ENCODE peak calls at places on chromosome 10, in five cellular contexts. X, P, I, R and S are unnamed samples. For H3K27me3, the result is how much of the 10 kb centered on the place peaks cover.

GRCh38 chr10:70255329-70256299 is 22.4 kb upstream of the PPA1 start:
- DNase-seq in X (no peak), P (no peak), R (peak), I (no peak), S (no peak)

GRCh38 chr10:8444630-8445029 is 390.1 kb downstream of the GATA3 start:
- DNase-seq in X (no peak), R (no peak), I (no peak), P (no peak), S (no peak)

GRCh38 chr10:89431977-89432376 is 17.6 kb downstream of the IFIT5 start:
- DNase-seq in X (no peak), I (no peak), P (no peak), R (no peak), S (no peak)

GRCh38 chr10:19688344-19688743 is 127.9 kb upstream of the PLXDC2 start:
- DNase-seq in I (no peak), P (no peak), X (no peak), R (no peak), S (no peak)

GRCh38 chr10:57867226-57867625 is 400.5 kb downstream of the IPMK start:
- DNase-seq in P (no peak), R (no peak), X (no peak), I (no peak), S (no peak)

GRCh38 chr10:59894114-59894513 is 12.2 kb downstream of the CCDC6 start:
- DNase-seq in I (no peak), X (no peak), R (no peak), P (peak), S (peak)

GRCh38 chr10:96614515-96614914 is 27.7 kb upstream of the TM9SF3 start:
- DNase-seq in X (no peak), P (no peak), R (peak), I (no peak), S (no peak)

GRCh38 chr10:73073627-73074026 is 23.0 kb downstream of the P4HA1 start:
- DNase-seq in P (no peak), I (no peak), X (no peak), R (no peak), S (no peak)

GRCh38 chr10:114359953-114360345 is 44.4 kb downstream of the AFAP1L2 start:
- DNase-seq in P (no peak), X (no peak), R (no peak), I (no peak), S (no peak)

DNA sequence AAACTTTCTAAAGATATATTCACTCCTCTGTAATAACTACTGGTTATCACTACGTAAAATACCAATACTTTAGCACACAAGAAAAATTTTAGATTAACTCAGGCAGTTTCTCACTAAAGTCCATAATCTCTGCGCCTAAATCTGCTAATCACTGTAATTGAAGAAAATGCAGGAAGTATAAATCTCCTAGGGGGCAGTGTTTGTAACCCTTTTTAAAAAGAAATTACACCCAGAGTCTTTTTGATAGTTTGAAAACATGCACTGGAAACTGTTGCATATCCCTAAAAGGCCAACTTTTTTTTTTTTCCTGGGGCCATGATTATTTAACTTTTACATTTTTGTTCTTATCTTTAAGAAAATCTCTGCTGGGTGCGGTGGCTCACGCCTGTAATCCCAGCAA is 209.6 kb downstream of the KIAA1217 start:
- DNase-seq in P (no peak), I (no peak), X (no peak), R (no peak), S (no peak)
- H3K27me3 ChIP-seq in P (under half), I (under half), X (under half), R (under half), S (under half)

GRCh38 chr10:79126351-79126750 is 57.6 kb downstream of the ZMIZ1 start:
- DNase-seq in X (no peak), R (no peak), I (no peak), P (no peak), S (no peak)

GRCh38 chr10:79127151-79127961 is 58.6 kb downstream of the ZMIZ1 start:
- DNase-seq in I (no peak), P (peak), X (peak), R (peak), S (peak)

GRCh38 chr10:79125092-79125491 is 56.3 kb downstream of the ZMIZ1 start:
- DNase-seq in P (no peak), I (no peak), R (no peak), X (no peak), S (no peak)

GRCh38 chr10:79123547-79123963 is 54.8 kb downstream of the ZMIZ1 start:
- DNase-seq in P (no peak), R (no peak), X (no peak), I (no peak), S (no peak)

DNA sequence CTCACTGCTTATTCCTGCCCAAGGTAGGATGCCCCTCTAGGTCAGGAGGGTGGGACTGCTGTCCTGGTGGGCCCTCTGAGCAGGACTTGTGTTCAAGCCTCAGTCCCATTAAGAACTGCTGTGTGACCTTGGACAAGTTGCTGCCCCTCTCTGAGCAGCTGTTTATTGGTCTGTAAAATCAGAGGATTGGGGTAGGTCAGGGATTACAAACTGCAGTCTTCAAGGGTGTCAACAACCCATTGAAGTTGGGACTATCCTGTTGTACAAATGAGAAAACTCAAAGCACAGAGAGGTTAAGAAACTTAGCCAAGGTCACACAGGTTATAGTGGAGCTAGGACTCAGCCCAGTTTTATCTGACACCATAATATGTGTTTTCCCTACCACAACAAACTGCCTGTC is 55.3 kb downstream of the ZMIZ1 start:
- DNase-seq in I (no peak), R (no peak), X (no peak), P (no peak), S (no peak)
- H3K27ac ChIP-seq in I (peak), R (no peak), X (no peak), P (no peak), S (no peak)

GRCh38 chr10:97740613-97741012 is 3.7 kb downstream of the ZFYVE27 start:
- DNase-seq in R (no peak), X (no peak), P (no peak), I (no peak), S (no peak)

GRCh38 chr10:97748116-97748515 is 11.2 kb downstream of the ZFYVE27 start:
- DNase-seq in P (peak), I (no peak), R (no peak), X (no peak), S (no peak)

GRCh38 chr10:97743169-97743945 is 6.4 kb downstream of the ZFYVE27 start:
- DNase-seq in R (no peak), X (no peak), P (no peak), I (no peak), S (no peak)

GRCh38 chr10:97747573-97747972 is 10.6 kb downstream of the ZFYVE27 start:
- DNase-seq in R (no peak), P (no peak), I (no peak), X (no peak), S (no peak)

DNA sequence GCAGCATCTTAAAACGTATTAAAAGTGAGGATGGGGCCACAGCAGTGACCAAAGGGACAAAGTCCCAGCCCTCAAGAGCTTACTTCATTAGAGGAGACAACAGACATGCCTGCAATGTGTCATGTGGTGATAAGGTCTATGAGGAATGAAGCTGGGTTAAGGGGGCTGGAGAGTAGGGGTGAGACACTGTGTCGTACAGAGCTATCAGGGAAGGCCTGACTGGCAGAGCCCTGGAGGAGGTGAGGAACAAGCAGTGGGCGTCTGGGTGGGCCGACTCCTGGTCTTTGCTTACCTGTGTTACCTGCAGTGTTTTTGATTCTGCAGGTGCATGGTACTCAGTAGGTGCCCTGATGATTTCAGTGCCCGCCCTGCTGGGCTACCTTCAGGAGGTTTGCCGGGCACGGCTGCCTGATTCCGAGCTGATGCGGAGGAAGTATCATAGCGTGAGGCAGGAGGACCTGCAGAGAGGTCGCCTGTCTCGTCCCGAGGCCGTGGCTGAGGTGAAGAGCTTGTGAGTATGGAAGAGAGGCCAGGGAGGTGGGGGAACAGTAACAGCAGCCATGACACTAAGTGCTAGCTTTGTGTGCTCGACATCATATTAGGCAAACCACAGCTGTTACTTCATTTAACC is 7.6 kb downstream of the ZFYVE27 start:
- DNase-seq in R (no peak), X (no peak), P (peak), I (no peak), S (no peak)
- TF ChIP-seq POLR2AphosphoS5 in R (no peak), X (no peak), P (no peak), I (no peak), S (no peak)

DNA sequence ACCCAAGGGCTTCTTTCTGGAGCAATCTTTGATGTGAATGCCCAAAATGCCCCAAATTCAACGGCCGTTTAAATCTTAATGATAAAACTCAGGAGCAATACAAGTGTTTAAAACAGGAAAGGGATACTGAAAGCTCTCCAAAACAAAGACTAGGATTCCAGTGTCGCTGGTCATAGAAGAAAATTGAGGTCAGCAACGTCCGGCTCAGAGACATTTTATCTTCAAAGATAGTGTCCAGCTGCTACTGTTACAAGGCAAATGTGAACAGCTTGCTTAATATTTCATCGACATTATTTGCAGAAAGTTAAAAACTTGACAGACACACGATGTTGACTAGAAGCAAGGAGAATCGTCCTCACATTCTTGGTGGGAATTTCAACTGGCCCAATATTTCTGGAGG is 15.4 kb upstream of the CTBP2 start:
- DNase-seq in X (no peak), R (no peak), P (no peak), I (no peak), S (no peak)
- H3K27me3 ChIP-seq in X (under half), R (under half), P (under half), I (under half), S (under half)

DNA sequence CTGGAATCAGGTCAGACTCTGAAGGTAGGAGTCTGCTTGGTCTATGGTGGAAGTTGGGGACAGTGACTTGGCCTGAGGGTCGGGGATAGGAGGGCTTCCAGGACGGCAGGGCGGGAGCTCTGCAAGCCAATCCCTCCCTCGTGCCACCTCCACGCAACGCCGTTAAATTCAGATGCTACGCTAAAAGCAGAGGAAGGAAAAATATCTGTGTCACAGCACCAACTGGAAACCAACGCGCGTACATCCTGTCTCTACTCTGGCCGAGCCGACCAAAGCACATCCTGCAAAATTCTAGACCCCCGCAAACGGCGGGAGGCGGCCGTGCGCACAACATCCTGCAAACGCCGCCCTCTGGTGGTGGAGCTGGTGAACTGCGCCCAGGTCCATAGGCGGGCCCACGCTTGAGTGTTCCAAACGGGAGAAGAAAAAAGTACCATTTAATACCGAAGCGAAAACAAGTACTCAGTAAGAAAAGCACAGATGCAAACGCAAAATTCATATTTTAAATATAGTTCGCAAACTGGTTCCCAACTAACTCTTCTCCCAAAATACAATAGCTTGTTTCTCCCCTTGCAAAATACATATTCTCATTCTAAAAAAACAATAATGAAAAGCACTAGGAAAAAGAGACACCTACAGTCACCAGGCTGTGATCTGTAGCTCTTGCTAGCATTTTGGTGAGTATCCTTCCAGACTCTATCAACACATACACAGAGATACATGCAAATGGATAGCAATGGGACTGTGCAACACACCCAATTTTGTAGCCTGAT is 45.7 kb upstream of the HSPA12A start:
- DNase-seq in P (peak), I (no peak), R (peak), X (peak), S (peak)
- H3K27ac ChIP-seq in P (no peak), I (no peak), R (no peak), X (no peak), S (no peak)

DNA sequence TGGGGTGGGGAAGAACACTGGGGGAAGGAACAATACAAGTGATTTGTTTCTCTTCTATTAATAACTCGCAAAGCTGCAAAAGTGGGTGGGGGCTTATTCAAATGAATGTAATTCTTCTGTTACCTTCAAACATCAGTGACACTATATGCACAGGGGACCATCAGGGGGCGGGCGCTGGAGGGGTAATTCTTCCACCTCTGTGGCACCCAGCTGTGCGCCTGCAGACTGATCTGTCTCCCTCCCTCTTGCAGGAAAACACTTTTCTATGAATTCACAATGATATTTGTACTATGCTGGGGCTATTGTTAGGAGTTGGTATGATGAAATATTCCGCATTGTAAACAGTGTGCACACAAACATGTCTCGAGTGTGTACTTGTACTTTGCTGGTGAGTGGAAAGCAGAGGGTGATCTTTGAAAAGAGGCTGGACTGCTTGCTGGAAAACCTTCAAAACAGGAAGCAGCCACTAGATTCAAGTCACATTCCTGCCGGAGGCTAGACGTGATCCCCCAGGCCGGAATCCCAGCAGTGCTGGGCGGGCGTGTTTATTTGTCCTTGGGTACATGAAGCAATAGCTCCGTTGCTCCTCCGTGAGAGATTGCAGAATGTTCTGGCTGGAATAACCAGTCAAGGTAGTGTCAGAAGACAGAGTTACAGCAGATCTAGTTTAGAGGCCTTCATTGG is 15.8 kb upstream of the BNIP3 start:
- DNase-seq in P (peak), I (peak), R (no peak), X (peak), S (peak)
- TF ChIP-seq POLR2AphosphoS5 in P (peak), I (peak), R (no peak), X (no peak), S (peak)

GRCh38 chr10:117133273-117134083 is 4.6 kb downstream of the VAX1 start:
- DNase-seq in P (no peak), R (no peak), X (no peak), I (no peak), S (no peak)
- H3K27me3 ChIP-seq in P (half or more), R (under half), X (half or more), I (under half), S (under half)

DNA sequence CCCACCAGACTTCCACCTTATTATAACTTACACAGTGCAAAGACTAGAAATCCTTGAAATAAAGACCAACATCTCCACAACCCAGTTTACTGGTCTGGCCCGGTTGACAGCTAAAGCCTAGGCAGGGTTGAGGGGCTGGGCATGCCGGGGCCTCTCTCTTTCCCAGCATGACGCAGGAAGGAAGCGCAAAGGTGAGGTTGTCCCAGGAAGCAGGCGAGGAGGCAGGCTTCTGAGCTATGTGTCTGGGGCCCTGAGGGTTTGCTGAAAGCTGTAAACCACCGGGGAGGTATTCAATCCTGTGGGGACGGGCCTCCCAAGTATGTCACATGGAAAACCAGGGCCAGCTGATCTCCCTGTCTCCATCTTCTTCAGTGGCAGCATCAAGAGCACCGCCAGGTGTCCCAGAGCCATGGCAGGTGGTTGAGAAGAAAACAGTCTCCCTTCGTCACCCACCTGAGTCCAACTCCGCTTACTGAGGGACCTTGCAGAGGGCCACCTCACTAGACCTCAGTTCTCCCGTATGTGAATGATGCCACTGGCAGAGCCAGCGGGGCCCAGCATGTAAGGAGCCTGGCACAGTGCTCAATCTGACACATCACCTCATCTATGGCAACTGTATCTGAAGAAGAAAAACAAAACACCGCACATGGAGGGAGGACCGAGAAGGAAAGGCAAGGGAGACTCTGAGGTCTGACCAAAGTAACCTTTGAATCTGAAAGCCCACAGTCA is 49.5 kb downstream of the FAM53B start:
- DNase-seq in R (no peak), I (no peak), X (no peak), P (no peak), S (no peak)
- H3K27ac ChIP-seq in R (no peak), I (no peak), X (no peak), P (peak), S (no peak)

GRCh38 chr10:371515-371914 is 236.3 kb downstream of the ZMYND11 start:
- DNase-seq in I (no peak), P (peak), X (no peak), R (no peak), S (no peak)

GRCh38 chr10:370222-370825 is 235.1 kb downstream of the ZMYND11 start:
- DNase-seq in R (no peak), X (no peak), I (no peak), P (no peak), S (no peak)

GRCh38 chr10:372566-372965 is 237.3 kb downstream of the ZMYND11 start:
- DNase-seq in R (no peak), P (no peak), I (no peak), X (no peak), S (no peak)

GRCh38 chr10:368579-369255 is 233.5 kb downstream of the ZMYND11 start:
- DNase-seq in I (no peak), P (no peak), R (no peak), X (no peak), S (no peak)

DNA sequence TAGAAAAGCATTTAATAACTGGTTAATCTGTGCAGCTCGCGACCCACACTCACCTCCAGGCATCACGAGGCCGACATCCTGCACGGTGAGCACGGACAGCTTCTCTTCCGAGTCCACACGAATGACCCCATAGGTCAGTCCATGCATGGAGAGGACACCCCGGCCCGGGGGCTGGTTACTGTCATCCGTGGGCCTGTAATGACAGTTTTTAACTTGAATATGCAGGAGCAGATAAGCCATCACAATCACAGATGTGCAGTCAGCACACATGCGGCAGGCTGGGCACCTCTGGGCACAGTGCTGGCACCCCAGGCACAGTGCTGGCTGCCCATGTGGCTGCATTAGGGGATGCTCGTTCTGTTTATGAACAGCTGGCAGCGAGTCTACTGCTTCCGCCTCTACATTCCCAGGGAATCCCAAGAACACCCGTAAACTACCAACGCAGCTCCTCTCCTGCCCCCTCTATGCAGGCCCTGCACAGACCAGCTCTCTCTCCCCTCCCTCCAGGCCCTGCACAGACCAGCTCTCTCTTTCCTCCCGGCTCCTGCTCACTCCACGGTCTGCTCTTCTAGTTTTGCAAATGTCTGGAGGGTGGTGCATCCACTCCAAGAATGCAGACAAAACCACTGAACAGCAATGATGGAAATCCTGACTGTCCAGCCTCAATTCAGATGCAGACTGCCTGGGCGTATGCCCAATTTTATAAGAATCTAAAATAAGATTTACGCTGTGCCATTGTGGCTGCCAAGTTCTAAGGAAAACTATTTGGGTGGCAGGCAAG is 234.4 kb downstream of the ZMYND11 start:
- DNase-seq in X (no peak), I (no peak), P (peak), R (no peak), S (no peak)
- TF ChIP-seq POLR2AphosphoS5 in X (no peak), I (no peak), P (peak), R (no peak), S (no peak)